ENCODE peak calls at places on chromosomes 2 and 18, in four cellular contexts. One of them, this sample, is unnamed.

GRCh38 chr2:201820385-201821007 is 14.2 kb downstream of the CDK15 start:
- DNase-seq in fibroblast of mammary gland: no peak
- DNase-seq in upper lobe of left lung: no peak
- DNase-seq in astrocyte of the cerebellum: no peak
- DNase-seq in this sample: no peak

GRCh38 chr2:46169452-46169851 is 127.8 kb upstream of the EPAS1 start:
- DNase-seq in astrocyte of the cerebellum: no peak
- DNase-seq in upper lobe of left lung: no peak
- DNase-seq in fibroblast of mammary gland: no peak
- DNase-seq in this sample: no peak

GRCh38 chr18:1480309-1480708 is 575.6 kb downstream of the ADCYAP1 start:
- DNase-seq in fibroblast of mammary gland: no peak
- DNase-seq in upper lobe of left lung: no peak
- DNase-seq in astrocyte of the cerebellum: no peak
- DNase-seq in this sample: no peak

GRCh38 chr18:2657788-2658458 is 2.4 kb downstream of the SMCHD1 start:
- DNase-seq in fibroblast of mammary gland: peak
- DNase-seq in astrocyte of the cerebellum: peak
- DNase-seq in upper lobe of left lung: no peak
- DNase-seq in this sample: no peak

GRCh38 chr18:34710430-34711386 is 610 bp downstream of the DTNA start:
- DNase-seq in astrocyte of the cerebellum: peak
- DNase-seq in upper lobe of left lung: no peak
- DNase-seq in fibroblast of mammary gland: peak
- DNase-seq in this sample: no peak

GRCh38 chr2:30681022-30681421 is 126.2 kb downstream of the CAPN13 start:
- DNase-seq in fibroblast of mammary gland: no peak
- DNase-seq in astrocyte of the cerebellum: no peak
- DNase-seq in upper lobe of left lung: no peak
- DNase-seq in this sample: no peak

GRCh38 chr2:20579866-20580265 is 71.0 kb downstream of the HS1BP3 start:
- DNase-seq in fibroblast of mammary gland: no peak
- DNase-seq in upper lobe of left lung: no peak
- DNase-seq in astrocyte of the cerebellum: no peak
- DNase-seq in this sample: no peak

GRCh38 chr2:100200985-100201384 is 58.6 kb upstream of the AFF3 start:
- DNase-seq in upper lobe of left lung: no peak
- DNase-seq in astrocyte of the cerebellum: no peak
- DNase-seq in fibroblast of mammary gland: no peak
- DNase-seq in this sample: no peak

GRCh38 chr18:47254341-47254939 is 3.0 kb upstream of the SKOR2 start:
- DNase-seq in astrocyte of the cerebellum: peak
- DNase-seq in fibroblast of mammary gland: peak
- DNase-seq in upper lobe of left lung: peak
- DNase-seq in this sample: peak

GRCh38 chr18:10379511-10379910 is 74.9 kb upstream of the APCDD1 start:
- DNase-seq in upper lobe of left lung: no peak
- DNase-seq in astrocyte of the cerebellum: no peak
- DNase-seq in fibroblast of mammary gland: peak
- DNase-seq in this sample: no peak

GRCh38 chr2:234343297-234343696 is 153.6 kb downstream of the ARL4C start:
- DNase-seq in upper lobe of left lung: no peak
- DNase-seq in astrocyte of the cerebellum: no peak
- DNase-seq in fibroblast of mammary gland: no peak
- DNase-seq in this sample: no peak

GRCh38 chr2:42100696-42101585 is 53.1 kb downstream of the PKDCC start:
- DNase-seq in fibroblast of mammary gland: peak
- DNase-seq in astrocyte of the cerebellum: peak
- DNase-seq in upper lobe of left lung: peak
- DNase-seq in this sample: no peak

GRCh38 chr2:152552868-152553267 is 164.4 kb downstream of the PRPF40A start:
- DNase-seq in upper lobe of left lung: no peak
- DNase-seq in fibroblast of mammary gland: no peak
- DNase-seq in astrocyte of the cerebellum: no peak
- DNase-seq in this sample: no peak

GRCh38 chr2:84839851-84840250 is 41.0 kb downstream of the TRABD2A start:
- DNase-seq in astrocyte of the cerebellum: no peak
- DNase-seq in fibroblast of mammary gland: no peak
- DNase-seq in upper lobe of left lung: no peak
- DNase-seq in this sample: no peak

GRCh38 chr2:109264595-109265328 is 135.8 kb downstream of the SH3RF3 start:
- DNase-seq in fibroblast of mammary gland: peak
- DNase-seq in upper lobe of left lung: no peak
- DNase-seq in astrocyte of the cerebellum: peak
- DNase-seq in this sample: no peak

GRCh38 chr2:100285691-100286090 is 36.6 kb downstream of the LONRF2 start:
- DNase-seq in upper lobe of left lung: no peak
- DNase-seq in astrocyte of the cerebellum: peak
- DNase-seq in fibroblast of mammary gland: peak
- DNase-seq in this sample: no peak

GRCh38 chr2:3575534-3576324 is 669 bp downstream of the RPS7 start:
- DNase-seq in upper lobe of left lung: peak
- DNase-seq in astrocyte of the cerebellum: no peak
- DNase-seq in fibroblast of mammary gland: no peak
- DNase-seq in this sample: no peak

DNA sequence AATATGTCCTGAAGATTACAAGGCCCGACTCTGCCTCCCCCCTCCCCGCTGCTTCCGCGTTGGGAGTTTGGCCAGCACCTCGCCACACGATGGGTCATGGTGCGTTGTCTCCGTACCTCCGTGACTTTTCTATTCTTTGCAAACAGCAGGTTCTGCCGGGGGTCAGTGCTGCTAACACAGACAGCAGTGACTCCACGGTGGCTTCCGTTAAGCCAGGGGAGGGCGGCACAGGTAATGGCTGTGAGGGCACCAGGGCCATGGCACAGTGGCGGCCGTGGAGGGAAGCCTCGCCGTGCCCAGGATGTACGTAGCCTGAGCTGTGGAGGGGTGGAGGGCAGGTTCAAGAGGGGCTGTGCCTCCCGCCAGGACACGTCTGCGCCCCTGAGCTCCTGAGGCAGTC is 115.5 kb downstream of the NFATC1 start:
- DNase-seq in astrocyte of the cerebellum: no peak
- DNase-seq in upper lobe of left lung: no peak
- DNase-seq in fibroblast of mammary gland: no peak
- DNase-seq in this sample: no peak
- TF ChIP-seq CTCF in astrocyte of the cerebellum: no peak
- TF ChIP-seq CTCF in upper lobe of left lung: no peak
- TF ChIP-seq CTCF in fibroblast of mammary gland: no peak
- TF ChIP-seq CTCF in this sample: no peak

GRCh38 chr2:239290618-239291504 is 110.0 kb downstream of the HDAC4 start:
- DNase-seq in astrocyte of the cerebellum: peak
- DNase-seq in fibroblast of mammary gland: peak
- DNase-seq in upper lobe of left lung: peak
- DNase-seq in this sample: no peak
- TF ChIP-seq CTCF in astrocyte of the cerebellum: peak
- TF ChIP-seq CTCF in fibroblast of mammary gland: no peak
- TF ChIP-seq CTCF in upper lobe of left lung: no peak
- TF ChIP-seq CTCF in this sample: no peak

GRCh38 chr2:205774028-205774427 is 91.7 kb downstream of the NRP2 start:
- DNase-seq in astrocyte of the cerebellum: no peak
- DNase-seq in fibroblast of mammary gland: no peak
- DNase-seq in upper lobe of left lung: no peak
- DNase-seq in this sample: no peak

GRCh38 chr2:205776720-205777119 is 94.4 kb downstream of the NRP2 start:
- DNase-seq in upper lobe of left lung: no peak
- DNase-seq in fibroblast of mammary gland: no peak
- DNase-seq in astrocyte of the cerebellum: no peak
- DNase-seq in this sample: no peak

GRCh38 chr2:205778326-205778725 is 96.0 kb downstream of the NRP2 start:
- DNase-seq in astrocyte of the cerebellum: no peak
- DNase-seq in upper lobe of left lung: no peak
- DNase-seq in fibroblast of mammary gland: no peak
- DNase-seq in this sample: no peak

GRCh38 chr2:205775091-205775876 is 93.0 kb downstream of the NRP2 start:
- DNase-seq in upper lobe of left lung: no peak
- DNase-seq in fibroblast of mammary gland: peak
- DNase-seq in astrocyte of the cerebellum: no peak
- DNase-seq in this sample: no peak

DNA sequence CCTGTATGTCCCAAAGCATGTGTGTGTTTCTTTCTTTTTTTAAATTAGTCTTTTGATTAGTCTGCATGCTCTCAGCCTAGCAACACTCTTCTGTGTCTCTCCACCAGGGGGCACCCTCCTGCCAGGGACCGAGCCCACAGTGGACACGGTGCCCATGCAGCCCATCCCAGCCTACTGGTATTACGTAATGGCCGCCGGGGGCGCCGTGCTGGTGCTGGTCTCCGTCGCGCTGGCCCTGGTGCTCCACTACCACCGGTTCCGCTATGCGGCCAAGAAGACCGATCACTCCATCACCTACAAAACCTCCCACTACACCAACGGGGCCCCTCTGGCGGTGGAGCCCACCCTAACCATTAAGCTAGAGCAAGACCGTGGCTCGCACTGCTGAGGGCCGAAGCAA is 93.8 kb downstream of the NRP2 start:
- DNase-seq in fibroblast of mammary gland: peak
- DNase-seq in astrocyte of the cerebellum: no peak
- DNase-seq in upper lobe of left lung: peak
- DNase-seq in this sample: no peak
- TF ChIP-seq CTCF in fibroblast of mammary gland: peak
- TF ChIP-seq CTCF in astrocyte of the cerebellum: peak
- TF ChIP-seq CTCF in upper lobe of left lung: peak
- TF ChIP-seq CTCF in this sample: peak

GRCh38 chr18:48639772-48640432 is 101.1 kb downstream of the CTIF start:
- DNase-seq in fibroblast of mammary gland: no peak
- DNase-seq in astrocyte of the cerebellum: no peak
- DNase-seq in upper lobe of left lung: peak
- DNase-seq in this sample: no peak
- TF ChIP-seq CTCF in fibroblast of mammary gland: peak
- TF ChIP-seq CTCF in astrocyte of the cerebellum: peak
- TF ChIP-seq CTCF in upper lobe of left lung: peak
- TF ChIP-seq CTCF in this sample: peak

GRCh38 chr18:27606851-27607250 is 421.7 kb upstream of the CHST9 start:
- DNase-seq in fibroblast of mammary gland: no peak
- DNase-seq in upper lobe of left lung: no peak
- DNase-seq in astrocyte of the cerebellum: no peak
- DNase-seq in this sample: no peak

GRCh38 chr18:27609221-27609620 is 424.1 kb upstream of the CHST9 start:
- DNase-seq in upper lobe of left lung: no peak
- DNase-seq in astrocyte of the cerebellum: peak
- DNase-seq in fibroblast of mammary gland: no peak
- DNase-seq in this sample: no peak

GRCh38 chr18:27608174-27608573 is 423.1 kb upstream of the CHST9 start:
- DNase-seq in astrocyte of the cerebellum: no peak
- DNase-seq in fibroblast of mammary gland: no peak
- DNase-seq in upper lobe of left lung: no peak
- DNase-seq in this sample: no peak

GRCh38 chr18:27605107-27605834 is 420.2 kb upstream of the CHST9 start:
- DNase-seq in upper lobe of left lung: no peak
- DNase-seq in fibroblast of mammary gland: peak
- DNase-seq in astrocyte of the cerebellum: peak
- DNase-seq in this sample: no peak

DNA sequence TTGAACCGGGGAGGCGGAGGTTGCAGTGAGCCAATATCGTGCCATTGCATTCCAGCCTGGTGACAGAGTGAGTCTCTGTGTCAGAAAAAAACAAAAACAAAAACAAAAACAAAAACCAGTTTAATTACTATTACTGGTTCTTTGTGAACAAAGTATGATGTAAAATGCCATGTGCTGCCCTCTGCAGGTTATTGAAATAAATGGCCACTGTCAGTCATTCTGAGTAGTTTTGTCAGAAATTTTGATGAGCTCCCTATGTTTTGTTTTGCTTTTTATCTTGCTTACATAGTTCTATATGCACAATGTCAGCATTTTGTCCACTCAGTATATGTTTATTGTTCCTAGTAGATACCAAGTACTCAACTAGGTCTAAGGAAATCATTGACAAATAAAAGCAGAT is 423.6 kb upstream of the CHST9 start:
- DNase-seq in astrocyte of the cerebellum: no peak
- DNase-seq in fibroblast of mammary gland: peak
- DNase-seq in upper lobe of left lung: no peak
- DNase-seq in this sample: no peak
- TF ChIP-seq CTCF in astrocyte of the cerebellum: peak
- TF ChIP-seq CTCF in fibroblast of mammary gland: peak
- TF ChIP-seq CTCF in upper lobe of left lung: no peak
- TF ChIP-seq CTCF in this sample: peak

DNA sequence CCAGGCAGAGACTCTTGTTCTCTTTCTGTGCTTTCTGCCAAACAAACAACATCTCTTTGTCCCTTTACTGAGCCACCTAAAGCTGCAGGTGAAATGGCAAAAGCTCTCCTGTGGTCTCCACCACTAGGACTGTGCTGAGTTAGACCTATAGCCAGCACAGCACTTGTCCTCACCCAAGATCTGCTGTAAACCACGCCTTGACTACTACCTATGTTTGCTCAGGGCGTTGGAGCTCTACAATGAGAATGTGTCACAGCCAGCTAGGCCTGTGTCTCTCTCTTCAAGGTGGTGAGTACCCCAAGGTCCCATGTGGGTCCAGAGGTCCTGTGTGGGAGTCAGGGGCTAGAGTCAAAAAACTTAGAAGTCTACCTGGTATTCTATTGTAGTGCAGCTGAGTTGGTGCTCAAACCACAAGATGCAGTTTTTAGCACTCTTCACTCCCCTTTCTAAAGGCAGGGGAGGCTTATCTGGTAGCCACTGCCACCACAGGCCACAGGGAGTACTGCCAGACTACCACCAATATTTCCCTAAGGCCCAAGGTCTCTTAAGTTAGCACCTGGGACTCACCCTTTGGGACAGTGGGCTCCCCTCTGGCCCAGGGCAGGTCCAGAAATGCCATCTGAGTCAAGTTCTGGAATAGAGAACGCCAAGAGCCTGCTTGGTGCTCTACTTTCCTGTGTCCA is 96.8 kb upstream of the RPRM start:
- DNase-seq in astrocyte of the cerebellum: no peak
- DNase-seq in upper lobe of left lung: no peak
- DNase-seq in fibroblast of mammary gland: no peak
- DNase-seq in this sample: no peak
- TF ChIP-seq CTCF in astrocyte of the cerebellum: no peak
- TF ChIP-seq CTCF in upper lobe of left lung: no peak
- TF ChIP-seq CTCF in fibroblast of mammary gland: no peak
- TF ChIP-seq CTCF in this sample: no peak

GRCh38 chr2:179861027-179861776 is at the start of gene ZNF385B:
- DNase-seq in fibroblast of mammary gland: peak
- DNase-seq in astrocyte of the cerebellum: no peak
- DNase-seq in upper lobe of left lung: peak
- DNase-seq in this sample: peak
- TF ChIP-seq CTCF in fibroblast of mammary gland: no peak
- TF ChIP-seq CTCF in astrocyte of the cerebellum: no peak
- TF ChIP-seq CTCF in upper lobe of left lung: no peak
- TF ChIP-seq CTCF in this sample: no peak

GRCh38 chr2:51420521-51420920 is 388.6 kb upstream of the NRXN1 start:
- DNase-seq in astrocyte of the cerebellum: no peak
- DNase-seq in fibroblast of mammary gland: no peak
- DNase-seq in upper lobe of left lung: no peak
- DNase-seq in this sample: no peak

GRCh38 chr2:51424418-51424817 is 392.5 kb upstream of the NRXN1 start:
- DNase-seq in astrocyte of the cerebellum: no peak
- DNase-seq in fibroblast of mammary gland: no peak
- DNase-seq in upper lobe of left lung: no peak
- DNase-seq in this sample: no peak
- TF ChIP-seq CTCF in astrocyte of the cerebellum: no peak
- TF ChIP-seq CTCF in fibroblast of mammary gland: no peak
- TF ChIP-seq CTCF in upper lobe of left lung: no peak
- TF ChIP-seq CTCF in this sample: peak

This sample was measured in type B pancreatic cell.